ENCODE peak calls at places on chromosomes 3 and 15, in eight cellular contexts. E is DND-41, O is astrocyte, S is cardiac muscle cell, P is left ventricle myocardium inferior, V is HepG2, W is adrenal gland, I is fibroblast of lung. N is an unnamed sample. For H3K4me1, the result is how much of the 10 kb centered on the place peaks cover.

GRCh38 chr3:15645740-15646490 is 44.4 kb downstream of the BTD start:
- DNase-seq in E (no peak), O (peak), S (peak), P (no peak), V (no peak), W (peak), I (peak), N (no peak)

GRCh38 chr15:101390060-101390459 is 95.0 kb upstream of the SNRPA1 start:
- DNase-seq in E (no peak), O (no peak), S (no peak), P (no peak), V (no peak), W (no peak), I (no peak), N (no peak)

GRCh38 chr3:167736264-167736787 is 805 bp downstream of the SERPINI1 start:
- DNase-seq in E (no peak), O (no peak), S (no peak), P (no peak), V (no peak), W (no peak), I (no peak), N (no peak)

GRCh38 chr3:171644681-171645080 is 165.6 kb downstream of the PLD1 start:
- DNase-seq in E (no peak), O (no peak), S (no peak), P (no peak), V (no peak), W (no peak), I (no peak), N (no peak)

GRCh38 chr3:134852132-134852531 is 57.1 kb downstream of the EPHB1 start:
- DNase-seq in E (no peak), O (no peak), S (no peak), P (no peak), V (no peak), W (no peak), I (no peak), N (no peak)

GRCh38 chr3:158731525-158731924 is 732 bp downstream of the RARRES1 start:
- DNase-seq in E (no peak), O (no peak), S (no peak), P (no peak), V (no peak), W (no peak), I (no peak), N (no peak)

GRCh38 chr15:74420193-74420905 is 13.4 kb downstream of the SEMA7A start:
- DNase-seq in E (no peak), O (no peak), S (no peak), P (peak), V (peak), W (peak), I (no peak), N (no peak)

GRCh38 chr3:154398084-154398967 is 31.7 kb downstream of the GPR149 start:
- DNase-seq in E (no peak), O (no peak), S (no peak), P (no peak), V (no peak), W (no peak), I (no peak), N (no peak)

GRCh38 chr3:49900491-49901153 is 3.1 kb downstream of the MST1R start:
- DNase-seq in E (no peak), O (peak), S (no peak), P (peak), V (no peak), W (peak), I (no peak), N (peak)

GRCh38 chr15:39432935-39433334 is 147.9 kb upstream of the THBS1 start:
- DNase-seq in E (no peak), O (no peak), S (no peak), P (no peak), V (no peak), W (no peak), I (no peak), N (no peak)

GRCh38 chr3:195884691-195885035 is 23.7 kb downstream of the TNK2 start:
- DNase-seq in E (no peak), O (no peak), S (no peak), P (no peak), V (no peak), W (no peak), I (no peak), N (no peak)

GRCh38 chr3:78507196-78507984 is 1260.4 kb downstream of the ROBO1 start:
- DNase-seq in E (no peak), O (peak), S (no peak), P (no peak), V (peak), W (no peak), I (no peak), N (no peak)

GRCh38 chr3:71070497-71071465 is 512.7 kb downstream of the FOXP1 start:
- DNase-seq in E (no peak), O (no peak), S (no peak), P (no peak), V (no peak), W (no peak), I (no peak), N (no peak)

GRCh38 chr15:100689500-100689899 is 87.1 kb downstream of the ASB7 start:
- DNase-seq in E (no peak), O (no peak), S (no peak), P (no peak), V (no peak), W (no peak), I (no peak), N (no peak)

GRCh38 chr15:60923925-60924324 is 305.2 kb downstream of the RORA start:
- DNase-seq in E (no peak), O (no peak), S (no peak), P (no peak), V (no peak), W (no peak), I (no peak), N (no peak)

GRCh38 chr3:142723968-142724681 is at the start of gene TRPC1:
- DNase-seq in E (no peak), O (peak), S (peak), P (peak), V (peak), W (peak), I (peak), N (peak)

GRCh38 chr15:61069369-61070075 is 159.6 kb downstream of the RORA start:
- DNase-seq in E (no peak), O (no peak), S (no peak), P (no peak), V (no peak), W (no peak), I (peak), N (no peak)

GRCh38 chr3:36823806-36824205 is 59.5 kb upstream of the DCLK3 start:
- DNase-seq in E (no peak), O (no peak), S (no peak), P (no peak), V (no peak), W (no peak), I (no peak), N (no peak)

GRCh38 chr15:31049122-31049521 is 52.4 kb downstream of the TRPM1 start:
- DNase-seq in E (no peak), O (no peak), S (no peak), P (no peak), V (no peak), W (no peak), I (no peak), N (no peak)

GRCh38 chr15:31046759-31047359 is 54.7 kb downstream of the TRPM1 start:
- DNase-seq in E (no peak), O (no peak), S (no peak), P (peak), V (no peak), W (no peak), I (no peak), N (no peak)

GRCh38 chr15:31047437-31047836 is 54.1 kb downstream of the TRPM1 start:
- DNase-seq in E (no peak), O (no peak), S (no peak), P (no peak), V (no peak), W (no peak), I (no peak), N (no peak)

GRCh38 chr15:31049682-31050606 is 51.6 kb downstream of the TRPM1 start:
- DNase-seq in E (no peak), O (no peak), S (no peak), P (no peak), V (no peak), W (no peak), I (no peak), N (no peak)

DNA sequence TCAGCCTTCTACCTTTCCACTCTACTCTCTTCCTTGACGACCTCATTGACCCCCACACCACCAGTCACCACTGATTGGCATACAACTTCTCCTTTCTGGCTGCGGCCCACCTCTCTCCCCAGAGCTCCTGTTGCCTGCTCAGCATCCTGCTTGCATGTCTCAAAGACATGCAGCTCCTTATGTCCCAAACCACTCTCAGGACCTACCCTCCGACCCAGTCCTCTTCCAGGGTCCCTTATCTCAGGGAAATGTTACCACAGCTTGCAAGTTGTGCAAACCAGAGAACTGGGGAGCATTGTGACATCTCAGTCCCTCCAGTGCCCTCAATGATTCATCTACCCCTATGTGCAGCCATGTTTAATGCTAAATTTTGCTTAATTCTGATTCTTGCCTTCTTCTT is 49.9 kb downstream of the TRPM1 start:
- DNase-seq in E (no peak), O (no peak), S (no peak), P (no peak), V (no peak), W (no peak), I (no peak), N (no peak)
- H3K4me3 ChIP-seq in E (no peak), O (no peak), S (no peak), P (no peak), V (no peak), W (no peak), I (no peak), N (no peak)

DNA sequence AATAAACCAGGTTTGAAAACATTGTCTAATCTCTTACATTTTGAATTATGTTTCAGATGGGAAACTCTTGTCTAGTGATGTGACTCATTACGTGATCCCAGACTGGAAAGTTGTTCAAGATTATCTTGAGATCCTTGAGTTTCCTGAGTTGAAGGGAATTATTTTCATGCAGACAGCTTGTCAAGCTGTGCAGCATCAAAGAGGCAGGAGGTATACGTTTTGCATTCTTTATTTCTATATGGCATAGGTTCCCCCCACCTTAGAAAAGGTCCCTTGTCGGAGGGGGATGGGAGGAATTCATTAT is 1.5 kb downstream of the DIS3L start:
- DNase-seq in E (no peak), O (peak), S (peak), P (no peak), V (no peak), W (no peak), I (peak), N (no peak)
- TF ChIP-seq CTCF in E (no peak), O (no peak), S (no peak), P (no peak), V (no peak), W (no peak), I (no peak), N (no peak)

DNA sequence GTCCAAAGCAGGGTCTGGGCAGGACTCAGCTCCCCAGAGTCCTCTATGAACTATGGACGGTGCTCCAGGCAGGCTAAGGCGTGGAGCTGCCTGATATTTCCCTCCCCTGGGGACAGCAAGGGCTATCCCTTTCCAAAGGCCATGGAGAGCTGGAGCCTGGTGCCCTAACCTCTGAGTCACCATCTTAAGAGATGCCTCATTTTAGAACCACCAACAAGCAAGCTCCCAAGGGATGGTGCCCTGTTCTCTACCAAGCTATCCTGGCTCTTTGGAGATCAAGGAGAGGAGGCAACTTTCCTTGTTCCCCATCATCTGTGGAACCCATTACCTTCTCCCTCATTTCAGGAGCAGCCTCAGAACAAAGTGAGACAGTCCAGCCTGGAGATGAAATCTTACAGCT is 15.7 kb downstream of the STARD5 start:
- DNase-seq in E (no peak), O (no peak), S (no peak), P (no peak), V (no peak), W (no peak), I (no peak), N (no peak)
- H3K4me1 ChIP-seq in E (under half), O (under half), S (under half), P (under half), V (under half), W (under half), I (under half), N (under half)

GRCh38 chr3:45660567-45660901 is 28.7 kb upstream of the SACM1L start:
- DNase-seq in E (no peak), O (no peak), S (no peak), P (no peak), V (no peak), W (no peak), I (no peak), N (no peak)

GRCh38 chr3:45666729-45667440 is 22.3 kb upstream of the SACM1L start:
- DNase-seq in E (no peak), O (peak), S (peak), P (peak), V (no peak), W (peak), I (peak), N (no peak)

GRCh38 chr3:45667569-45667967 is 21.6 kb upstream of the SACM1L start:
- DNase-seq in E (no peak), O (no peak), S (no peak), P (no peak), V (no peak), W (no peak), I (no peak), N (no peak)

GRCh38 chr3:45665101-45665572 is 24.1 kb upstream of the SACM1L start:
- DNase-seq in E (peak), O (no peak), S (peak), P (no peak), V (peak), W (peak), I (peak), N (no peak)

GRCh38 chr3:45664558-45664957 is 24.6 kb upstream of the SACM1L start:
- DNase-seq in E (peak), O (no peak), S (no peak), P (no peak), V (peak), W (peak), I (no peak), N (no peak)
- H3K4me3 ChIP-seq in E (peak), O (no peak), S (no peak), P (peak), V (no peak), W (no peak), I (peak), N (no peak)

GRCh38 chr15:63503739-63504246 is 600 bp upstream of the USP3 start:
- DNase-seq in E (peak), O (peak), S (peak), P (no peak), V (peak), W (peak), I (peak), N (peak)

GRCh38 chr15:63502137-63502801 is 2.1 kb upstream of the USP3 start:
- DNase-seq in E (no peak), O (no peak), S (peak), P (no peak), V (peak), W (no peak), I (peak), N (peak)

GRCh38 chr15:63501256-63502089 is 2.9 kb upstream of the USP3 start:
- DNase-seq in E (no peak), O (peak), S (peak), P (peak), V (peak), W (peak), I (peak), N (peak)

GRCh38 chr15:63504247-63504978 is at the start of gene USP3:
- DNase-seq in E (peak), O (peak), S (peak), P (peak), V (peak), W (peak), I (peak), N (peak)

GRCh38 chr15:63502843-63503738 is 1.3 kb upstream of the USP3 start:
- DNase-seq in E (no peak), O (peak), S (peak), P (peak), V (peak), W (peak), I (peak), N (peak)
- TF ChIP-seq CTCF in E (no peak), O (no peak), S (no peak), P (no peak), V (no peak), W (no peak), I (no peak), N (no peak)

GRCh38 chr3:184343200-184343876 is 5.9 kb downstream of the FAM131A start:
- DNase-seq in E (no peak), O (no peak), S (no peak), P (no peak), V (no peak), W (no peak), I (no peak), N (no peak)
- H3K4me1 ChIP-seq in E (under half), O (under half), S (under half), P (under half), V (under half), W (under half), I (under half), N (under half)

N was measured in mucosa of descending colon.